ENCODE peak calls at places on chromosomes 1 and 21, in six cellular contexts. N is suprapubic skin, M is NB4, W is fibroblast of the aortic adventitia, Q is AG04450, K is astrocyte of the spinal cord. C is an unnamed sample.

GRCh38 chr1:157274698-157275534 is 136.7 kb upstream of the ETV3 start:
- DNase-seq in N (no peak), M (no peak), W (peak), Q (no peak), K (peak), C (peak)

GRCh38 chr1:43451157-43451591 is 2.6 kb downstream of the HYI start:
- DNase-seq in N (no peak), M (no peak), W (no peak), Q (no peak), K (no peak), C (no peak)

GRCh38 chr1:209172286-209172685 is 411.2 kb upstream of the CAMK1G start:
- DNase-seq in N (no peak), M (no peak), W (no peak), Q (no peak), K (peak), C (no peak)

GRCh38 chr1:116015679-116016078 is 39.4 kb downstream of the SLC22A15 start:
- DNase-seq in N (no peak), M (no peak), W (no peak), Q (no peak), K (no peak), C (no peak)

GRCh38 chr1:107138767-107139445 is 1.9 kb upstream of the NTNG1 start:
- DNase-seq in N (no peak), M (no peak), W (no peak), Q (no peak), K (peak), C (no peak)

GRCh38 chr1:6857831-6858230 is 72.6 kb downstream of the CAMTA1 start:
- DNase-seq in N (no peak), M (no peak), W (no peak), Q (no peak), K (no peak), C (no peak)

GRCh38 chr21:41283211-41283818 is 33.3 kb upstream of the FAM3B start:
- DNase-seq in N (no peak), M (peak), W (peak), Q (peak), K (peak), C (peak)

GRCh38 chr1:61215676-61216289 is 133.4 kb downstream of the NFIA start:
- DNase-seq in N (no peak), M (no peak), W (no peak), Q (no peak), K (no peak), C (no peak)

GRCh38 chr1:156389311-156389710 is 20.3 kb downstream of the RHBG start:
- DNase-seq in N (no peak), M (no peak), W (no peak), Q (no peak), K (no peak), C (no peak)

GRCh38 chr1:51953079-51953478 is 37.4 kb downstream of the RAB3B start:
- DNase-seq in N (no peak), M (peak), W (no peak), Q (no peak), K (no peak), C (no peak)

GRCh38 chr1:36257375-36257767 is 33.1 kb downstream of the THRAP3 start:
- DNase-seq in N (no peak), M (no peak), W (no peak), Q (no peak), K (no peak), C (no peak)

GRCh38 chr1:53552981-53553733 is 94.0 kb downstream of the DMRTB1 start:
- DNase-seq in N (peak), M (no peak), W (no peak), Q (no peak), K (no peak), C (no peak)

GRCh38 chr1:110746644-110747259 is 72.0 kb upstream of the KCNA3 start:
- DNase-seq in N (no peak), M (peak), W (peak), Q (peak), K (peak), C (peak)

GRCh38 chr1:162632743-162633326 is 571 bp downstream of the DDR2 start:
- DNase-seq in N (no peak), M (no peak), W (peak), Q (no peak), K (peak), C (peak)

GRCh38 chr1:208318150-208318734 is 74.1 kb upstream of the PLXNA2 start:
- DNase-seq in N (no peak), M (peak), W (no peak), Q (no peak), K (no peak), C (no peak)

GRCh38 chr1:152941037-152941700 is 5.8 kb upstream of the SPRR5 start:
- DNase-seq in N (no peak), M (no peak), W (no peak), Q (no peak), K (no peak), C (no peak)

GRCh38 chr1:244144053-244144452 is 93.0 kb downstream of the ZBTB18 start:
- DNase-seq in N (no peak), M (no peak), W (no peak), Q (no peak), K (no peak), C (no peak)

GRCh38 chr1:93221913-93222312 is 41.4 kb downstream of the CCDC18 start:
- DNase-seq in N (no peak), M (no peak), W (no peak), Q (no peak), K (no peak), C (peak)

GRCh38 chr1:155136728-155137127 is 1.1 kb downstream of the SLC50A1 start:
- DNase-seq in N (no peak), M (peak), W (no peak), Q (no peak), K (no peak), C (no peak)

GRCh38 chr1:155134858-155135415 is 715 bp upstream of the SLC50A1 start:
- DNase-seq in N (peak), M (peak), W (peak), Q (peak), K (peak), C (peak)

GRCh38 chr1:155135416-155136197 is at the start of gene SLC50A1:
- DNase-seq in N (peak), M (peak), W (peak), Q (peak), K (peak), C (peak)

GRCh38 chr1:155133799-155134281 is 1.8 kb upstream of the SLC50A1 start:
- DNase-seq in N (no peak), M (no peak), W (no peak), Q (no peak), K (no peak), C (no peak)

GRCh38 chr1:155134322-155134721 is 1.3 kb upstream of the SLC50A1 start:
- DNase-seq in N (no peak), M (no peak), W (no peak), Q (no peak), K (no peak), C (no peak)
- H3K4me3 ChIP-seq in N (peak), M (peak), W (peak), Q (peak), K (no peak), C (no peak)

DNA sequence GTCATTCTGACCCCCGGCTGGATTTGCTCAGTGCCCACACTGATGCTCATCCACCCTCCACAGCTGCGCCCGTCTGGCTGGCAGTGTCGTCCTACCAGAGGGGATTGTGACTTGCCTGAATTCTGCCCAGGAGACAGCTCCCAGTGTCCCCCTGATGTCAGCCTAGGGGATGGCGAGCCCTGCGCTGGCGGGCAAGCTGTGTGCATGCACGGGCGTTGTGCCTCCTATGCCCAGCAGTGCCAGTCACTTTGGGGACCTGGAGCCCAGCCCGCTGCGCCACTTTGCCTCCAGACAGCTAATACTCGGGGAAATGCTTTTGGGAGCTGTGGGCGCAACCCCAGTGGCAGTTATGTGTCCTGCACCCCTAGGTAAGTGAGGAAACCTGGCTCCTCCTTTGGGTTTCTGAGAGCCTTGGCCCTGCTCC is 5.7 kb upstream of the EFNA4 start:
- DNase-seq in N (no peak), M (no peak), W (no peak), Q (no peak), K (no peak), C (no peak)
- TF ChIP-seq CTCF in N (peak), M (no peak), W (peak), Q (peak), K (peak), C (peak)

DNA sequence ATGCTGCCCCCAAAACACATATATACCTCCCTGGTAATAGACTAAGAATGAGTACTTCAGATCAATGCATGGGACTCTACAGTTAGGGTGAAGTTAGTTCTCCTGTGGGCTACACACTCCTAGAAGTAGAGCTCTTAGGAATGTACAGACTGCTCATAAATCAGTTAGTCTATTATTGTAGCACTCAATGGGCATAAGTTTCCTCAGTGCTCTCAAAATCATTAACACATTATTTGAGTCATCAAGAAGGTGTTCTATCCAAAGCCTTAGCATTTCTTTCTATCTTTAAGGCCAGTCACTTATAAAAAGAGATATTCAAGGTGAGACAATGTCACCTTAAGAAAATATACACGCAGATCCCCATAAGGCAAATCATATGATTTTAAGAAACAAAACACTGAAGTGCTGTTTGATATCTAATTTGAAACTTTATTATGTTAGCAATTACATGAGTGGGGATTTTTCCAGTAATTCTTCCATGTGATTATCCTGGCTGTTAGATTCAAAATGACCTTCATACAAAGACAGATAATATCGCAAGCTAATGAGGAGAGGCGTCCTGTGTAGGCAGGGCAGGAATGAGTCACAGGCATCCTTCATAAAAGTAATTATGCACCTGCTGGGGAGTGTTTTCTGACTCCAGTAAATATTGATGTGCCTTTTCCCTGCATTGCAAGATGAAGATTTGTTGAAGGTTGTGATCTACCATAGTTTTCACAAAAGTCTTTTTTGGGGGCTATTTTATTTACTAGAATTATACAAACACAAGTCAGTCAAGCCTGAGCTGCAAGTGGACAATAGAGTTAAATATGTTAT is 167.2 kb upstream of the ATP1B1 start:
- DNase-seq in N (no peak), M (no peak), W (no peak), Q (no peak), K (no peak), C (no peak)
- H3K4me3 ChIP-seq in N (no peak), M (no peak), W (no peak), Q (no peak), K (no peak), C (no peak)

GRCh38 chr1:179953974-179954493 is 576 bp upstream of the CEP350 start:
- DNase-seq in N (no peak), M (peak), W (peak), Q (peak), K (no peak), C (peak)
- TF ChIP-seq CTCF in N (peak), M (no peak), W (peak), Q (peak), K (peak), C (no peak)

GRCh38 chr1:46543382-46543760 is 8.1 kb downstream of the KNCN start:
- DNase-seq in N (no peak), M (no peak), W (no peak), Q (no peak), K (no peak), C (no peak)
- H3K4me3 ChIP-seq in N (no peak), M (no peak), W (no peak), Q (no peak), K (no peak), C (no peak)

DNA sequence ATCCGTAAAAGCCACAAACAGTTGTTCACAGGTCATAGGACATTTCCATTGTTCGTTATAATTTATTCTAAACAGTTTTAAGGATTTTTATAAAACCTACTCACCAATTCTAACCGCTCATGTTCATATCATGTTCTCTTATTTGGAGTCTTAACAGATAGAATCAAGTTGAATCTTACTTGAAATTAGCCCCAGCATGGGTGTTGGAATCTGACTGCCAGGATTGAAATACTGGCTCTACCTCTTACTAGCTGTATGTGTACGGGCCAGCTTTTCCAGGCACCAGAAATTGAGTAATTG is 78.2 kb upstream of the GPR88 start:
- DNase-seq in N (no peak), M (no peak), W (no peak), Q (no peak), K (no peak), C (no peak)
- TF ChIP-seq CTCF in N (no peak), M (no peak), W (no peak), Q (no peak), K (no peak), C (no peak)

GRCh38 chr21:32410916-32411315 is 1.6 kb upstream of the EVA1C start:
- DNase-seq in N (peak), M (no peak), W (no peak), Q (no peak), K (no peak), C (no peak)
- H3K4me3 ChIP-seq in N (peak), M (no peak), W (no peak), Q (no peak), K (no peak), C (peak)

GRCh38 chr1:151908228-151908691 is 1.1 kb downstream of the THEM4 start:
- DNase-seq in N (no peak), M (peak), W (peak), Q (no peak), K (no peak), C (peak)
- TF ChIP-seq CTCF in N (no peak), M (peak), W (peak), Q (peak), K (no peak), C (no peak)

GRCh38 chr21:16324630-16325029 is 594.8 kb downstream of the USP25 start:
- DNase-seq in N (no peak), M (no peak), W (no peak), Q (no peak), K (no peak), C (no peak)

DNA sequence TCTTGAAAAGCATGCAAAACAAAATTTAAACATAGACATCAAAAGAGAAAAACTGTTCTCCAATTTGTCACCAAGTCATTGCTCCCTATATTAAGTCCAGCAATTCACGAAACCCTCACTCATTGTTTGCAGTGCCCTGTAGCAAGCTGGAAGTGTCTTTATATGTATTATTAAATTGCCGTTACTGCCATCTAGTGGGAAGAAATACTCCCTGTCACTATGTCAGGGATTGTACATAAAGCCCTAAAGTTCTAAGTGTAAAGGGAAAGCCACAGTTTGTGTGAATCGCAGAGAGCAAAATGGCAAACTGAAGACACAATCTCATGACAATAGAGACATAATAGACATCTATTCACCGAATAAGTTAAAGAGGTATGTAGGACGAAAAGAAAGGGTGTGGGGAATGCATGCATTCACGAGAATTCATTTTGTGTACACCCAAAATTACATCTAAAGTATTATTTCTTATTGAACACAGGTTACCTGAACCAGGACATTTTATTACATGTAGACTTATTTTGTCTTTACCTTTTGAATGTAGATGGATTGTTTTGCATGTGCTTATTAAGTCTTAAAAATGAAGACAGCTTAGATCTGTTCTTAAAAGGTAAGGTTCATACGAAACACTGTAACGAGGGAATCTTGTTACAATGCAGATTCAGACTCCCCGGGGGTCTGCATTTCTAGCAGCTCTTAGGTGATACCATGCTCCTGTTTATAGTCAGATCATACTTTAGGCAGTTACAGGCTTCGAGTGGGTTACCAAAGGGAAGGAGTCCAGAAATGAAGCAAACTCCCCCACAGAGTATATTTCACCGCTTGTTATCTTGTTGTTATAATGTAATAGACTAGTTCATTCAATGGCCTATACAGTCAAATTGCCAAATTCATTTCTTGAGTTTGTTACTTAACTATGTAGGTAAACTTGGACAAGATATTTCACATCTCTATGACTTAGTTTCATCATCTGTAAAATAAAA is 600.8 kb downstream of the USP25 start:
- DNase-seq in N (no peak), M (peak), W (peak), Q (peak), K (peak), C (peak)
- H3K4me3 ChIP-seq in N (no peak), M (no peak), W (no peak), Q (no peak), K (no peak), C (no peak)

GRCh38 chr1:160124709-160125478 is 9.3 kb downstream of the ATP1A2 start:
- DNase-seq in N (no peak), M (no peak), W (peak), Q (peak), K (peak), C (peak)
- TF ChIP-seq CTCF in N (no peak), M (peak), W (peak), Q (peak), K (peak), C (peak)

C was measured in fibroblast of villous mesenchyme.